ENCODE peak calls at places on chromosomes 16 and 17, in six cellular contexts. T is glomerular endothelial cell; V is activated T-helper 1 cell treated with anti-CD3 and anti-CD28 coated beads, Interleukin-2, amount 50 U/mL, for 16 hours; D is hypothalamus; G is HCT116; J is stimulated activated CD8-positive, alpha-beta memory T cell treated with anti-CD3 and anti-CD28 coated beads, Interleukin-2, amount 100 ng/mL, for 1 hour. E is an unnamed sample.

GRCh38 chr16:3017806-3018506 is at the start of gene CLDN6:
- DNase-seq in T (no peak), V (no peak), D (no peak), G (no peak), J (no peak), E (no peak)

GRCh38 chr16:55323637-55324490 is at the start of gene IRX6:
- DNase-seq in T (no peak), V (no peak), D (no peak), G (no peak), J (no peak), E (no peak)

GRCh38 chr16:14632693-14633569 is at the start of gene BFAR:
- DNase-seq in T (peak), V (peak), D (peak), G (peak), J (peak), E (peak)

GRCh38 chr17:17910060-17910459 is 62.1 kb downstream of the TOM1L2 start:
- DNase-seq in T (no peak), V (no peak), D (no peak), G (no peak), J (no peak), E (no peak)

GRCh38 chr17:17384961-17385360 is 81.8 kb downstream of the NT5M start:
- DNase-seq in T (no peak), V (no peak), D (no peak), G (no peak), J (no peak), E (no peak)

GRCh38 chr17:17363638-17364337 is 60.6 kb downstream of the NT5M start:
- DNase-seq in T (no peak), V (no peak), D (no peak), G (no peak), J (no peak), E (no peak)

GRCh38 chr16:4925791-4926190 is 11.2 kb downstream of the PPL start:
- DNase-seq in T (no peak), V (no peak), D (no peak), G (no peak), J (no peak), E (no peak)

GRCh38 chr17:12709063-12709462 is 43.4 kb downstream of the MYOCD start:
- DNase-seq in T (no peak), V (no peak), D (no peak), G (no peak), J (no peak), E (no peak)

GRCh38 chr16:29806641-29807425 is 504 bp downstream of the MAZ start:
- DNase-seq in T (no peak), V (no peak), D (peak), G (no peak), J (no peak), E (no peak)

GRCh38 chr17:63932008-63932561 is at the start of gene CD79B:
- DNase-seq in T (no peak), V (no peak), D (no peak), G (no peak), J (no peak), E (no peak)

GRCh38 chr17:19010729-19011505 is 6.4 kb upstream of the FAM83G start:
- DNase-seq in T (no peak), V (no peak), D (no peak), G (no peak), J (no peak), E (no peak)

E was measured in central memory CD8-positive, alpha-beta T cell.